ENCODE peak calls at places on chromosomes 6 and 20, in eight cellular contexts. S, F, E, Z, M, O, K and L are unnamed samples.

GRCh38 chr6:170405311-170405975 is 98.9 kb downstream of the FAM120B start:
- DNase-seq in Z (no peak), K (no peak), O (no peak), F (peak), E (no peak), S (no peak), M (no peak), L (peak)

GRCh38 chr6:41645007-41645618 is 6.8 kb downstream of the MDFI start:
- DNase-seq in K (no peak), M (peak), E (no peak), O (no peak), S (no peak), F (no peak), Z (no peak), L (no peak)

GRCh38 chr6:147941143-147941542 is 401.5 kb upstream of the SASH1 start:
- DNase-seq in E (no peak), O (no peak), F (no peak), M (no peak), Z (no peak), K (no peak), S (no peak), L (no peak)

GRCh38 chr6:37691904-37692806 is 5.5 kb downstream of the MDGA1 start:
- DNase-seq in E (peak), Z (peak), M (peak), S (peak), O (no peak), F (peak), K (peak), L (peak)

GRCh38 chr6:155078331-155078745 is 83.2 kb downstream of the TIAM2 start:
- DNase-seq in O (no peak), F (no peak), Z (peak), K (no peak), M (no peak), S (no peak), E (no peak), L (no peak)

GRCh38 chr6:132728616-132729015 is 14.8 kb upstream of the VNN1 start:
- DNase-seq in S (no peak), M (no peak), Z (no peak), O (no peak), F (no peak), K (no peak), E (no peak), L (no peak)

GRCh38 chr6:13545885-13546284 is 28.5 kb upstream of the SIRT5 start:
- DNase-seq in K (no peak), M (no peak), O (no peak), E (no peak), Z (no peak), F (no peak), S (no peak), L (no peak)

GRCh38 chr6:102736941-102737368 is 1343.4 kb downstream of the GRIK2 start:
- DNase-seq in E (no peak), Z (no peak), O (no peak), F (peak), S (no peak), K (no peak), M (no peak), L (peak)

GRCh38 chr6:56932891-56933473 is 21.9 kb upstream of the BEND6 start:
- DNase-seq in O (no peak), M (no peak), Z (no peak), F (no peak), E (no peak), S (no peak), K (no peak), L (no peak)

GRCh38 chr6:152605901-152606390 is 31.2 kb downstream of the SYNE1 start:
- DNase-seq in M (no peak), Z (no peak), F (peak), K (no peak), E (no peak), S (no peak), O (no peak), L (no peak)

GRCh38 chr6:62286470-62286843 is 432 bp upstream of the KHDRBS2 start:
- DNase-seq in Z (no peak), S (no peak), M (no peak), K (no peak), E (no peak), F (no peak), O (no peak), L (no peak)

GRCh38 chr6:168535711-168536110 is 94.7 kb downstream of the SMOC2 start:
- DNase-seq in O (no peak), S (no peak), F (no peak), K (no peak), E (no peak), M (no peak), Z (no peak), L (no peak)

GRCh38 chr20:53827996-53828672 is 234.5 kb upstream of the ZNF217 start:
- DNase-seq in E (no peak), F (peak), O (no peak), S (peak), M (no peak), Z (no peak), K (no peak), L (no peak)

GRCh38 chr6:52529311-52529710 is 47.5 kb downstream of the TRAM2 start:
- DNase-seq in Z (no peak), K (no peak), M (no peak), S (no peak), O (no peak), E (no peak), F (no peak), L (no peak)

GRCh38 chr20:62888406-62888805 is 26.8 kb upstream of the TCFL5 start:
- DNase-seq in O (no peak), E (no peak), Z (no peak), F (no peak), S (no peak), K (no peak), M (no peak), L (no peak)

GRCh38 chr20:58890454-58891075 is 38.0 kb downstream of the GNAS start:
- DNase-seq in E (peak), F (peak), M (peak), K (no peak), Z (peak), S (no peak), O (peak), L (peak)

GRCh38 chr6:170489836-170490235 is 63.3 kb downstream of the PSMB1 start:
- DNase-seq in Z (no peak), S (no peak), F (no peak), K (no peak), E (no peak), M (no peak), O (no peak), L (no peak)

GRCh38 chr6:157550114-157550989 is 169.4 kb downstream of the ZDHHC14 start:
- DNase-seq in M (no peak), E (no peak), F (no peak), Z (no peak), S (no peak), O (no peak), K (no peak), L (no peak)

GRCh38 chr6:42960243-42961019 is at the start of gene GNMT:
- DNase-seq in E (peak), K (no peak), F (no peak), O (peak), S (no peak), M (peak), Z (peak), L (no peak)

GRCh38 chr6:14706378-14706929 is 539.4 kb upstream of the JARID2 start:
- DNase-seq in O (no peak), K (peak), F (peak), Z (peak), E (no peak), S (peak), M (peak), L (peak)

GRCh38 chr6:95867205-95867604 is 148.6 kb upstream of the FUT9 start:
- DNase-seq in Z (no peak), F (no peak), M (no peak), S (no peak), E (no peak), K (no peak), O (no peak), L (no peak)

GRCh38 chr6:95866732-95867131 is 149.0 kb upstream of the FUT9 start:
- DNase-seq in E (peak), F (no peak), S (peak), M (peak), O (no peak), K (no peak), Z (no peak), L (no peak)

GRCh38 chr6:95865857-95866256 is 149.9 kb upstream of the FUT9 start:
- DNase-seq in F (no peak), K (no peak), M (no peak), Z (no peak), S (no peak), O (no peak), E (no peak), L (no peak)
- TF ChIP-seq POLR2A in F (no peak), K (no peak), M (no peak), Z (no peak), S (no peak), O (no peak), E (no peak), L (no peak)

DNA sequence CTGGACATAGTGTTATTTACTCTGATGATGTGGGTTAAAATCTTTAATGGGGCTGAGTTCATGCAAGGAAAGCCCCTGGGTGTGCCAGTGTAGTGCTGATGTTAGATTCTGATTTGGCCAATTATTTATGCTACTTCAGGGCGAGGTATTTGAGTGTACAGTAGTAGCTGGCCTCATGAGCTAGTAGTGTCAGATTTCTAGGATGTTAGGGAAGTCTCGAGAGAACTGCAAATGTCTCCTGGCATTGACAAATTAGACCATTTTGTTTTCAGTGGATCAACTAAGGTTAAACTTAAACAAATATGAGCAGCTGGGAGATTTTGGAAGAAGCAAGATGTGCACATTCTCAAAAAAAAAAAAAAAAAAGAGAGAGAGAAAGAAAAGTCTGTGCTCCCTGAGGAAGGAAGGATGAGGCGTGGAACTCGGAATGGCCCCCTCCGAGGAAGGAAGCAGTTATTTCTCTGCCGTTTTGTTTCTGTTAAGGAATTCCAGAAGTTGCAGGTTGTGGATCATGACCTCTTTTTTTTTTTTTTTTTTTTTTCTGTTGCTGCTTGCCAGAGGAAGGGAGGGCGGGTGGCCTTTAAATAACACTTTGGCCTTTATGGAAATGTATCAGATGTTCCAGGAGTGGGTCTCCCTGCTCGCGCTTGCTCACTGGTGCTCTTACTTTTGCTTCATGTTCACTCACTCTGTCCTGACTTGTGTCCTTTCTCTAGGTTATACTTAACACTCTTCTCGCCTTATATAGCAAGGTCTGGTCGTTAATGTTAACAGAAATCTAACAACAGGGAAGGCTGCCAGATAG is 124.5 kb downstream of the TCP11 start:
- DNase-seq in E (peak), M (peak), F (peak), Z (peak), O (no peak), K (no peak), S (no peak), L (no peak)
- TF ChIP-seq POLR2A in E (no peak), M (no peak), F (no peak), Z (no peak), O (no peak), K (no peak), S (no peak), L (no peak)

GRCh38 chr20:32473231-32474008 is 111.7 kb downstream of the NOL4L start:
- DNase-seq in E (no peak), O (no peak), K (peak), M (no peak), F (no peak), S (no peak), Z (no peak), L (no peak)

GRCh38 chr20:32474009-32474716 is 111.0 kb downstream of the NOL4L start:
- DNase-seq in K (no peak), E (no peak), O (no peak), S (no peak), F (no peak), Z (peak), M (no peak), L (no peak)

GRCh38 chr20:32476684-32477593 is 108.2 kb downstream of the NOL4L start:
- DNase-seq in F (no peak), O (no peak), M (no peak), S (no peak), K (no peak), E (no peak), Z (no peak), L (no peak)

GRCh38 chr20:32474717-32474966 is 110.5 kb downstream of the NOL4L start:
- DNase-seq in S (no peak), E (no peak), Z (no peak), M (no peak), K (peak), O (no peak), F (no peak), L (no peak)

DNA sequence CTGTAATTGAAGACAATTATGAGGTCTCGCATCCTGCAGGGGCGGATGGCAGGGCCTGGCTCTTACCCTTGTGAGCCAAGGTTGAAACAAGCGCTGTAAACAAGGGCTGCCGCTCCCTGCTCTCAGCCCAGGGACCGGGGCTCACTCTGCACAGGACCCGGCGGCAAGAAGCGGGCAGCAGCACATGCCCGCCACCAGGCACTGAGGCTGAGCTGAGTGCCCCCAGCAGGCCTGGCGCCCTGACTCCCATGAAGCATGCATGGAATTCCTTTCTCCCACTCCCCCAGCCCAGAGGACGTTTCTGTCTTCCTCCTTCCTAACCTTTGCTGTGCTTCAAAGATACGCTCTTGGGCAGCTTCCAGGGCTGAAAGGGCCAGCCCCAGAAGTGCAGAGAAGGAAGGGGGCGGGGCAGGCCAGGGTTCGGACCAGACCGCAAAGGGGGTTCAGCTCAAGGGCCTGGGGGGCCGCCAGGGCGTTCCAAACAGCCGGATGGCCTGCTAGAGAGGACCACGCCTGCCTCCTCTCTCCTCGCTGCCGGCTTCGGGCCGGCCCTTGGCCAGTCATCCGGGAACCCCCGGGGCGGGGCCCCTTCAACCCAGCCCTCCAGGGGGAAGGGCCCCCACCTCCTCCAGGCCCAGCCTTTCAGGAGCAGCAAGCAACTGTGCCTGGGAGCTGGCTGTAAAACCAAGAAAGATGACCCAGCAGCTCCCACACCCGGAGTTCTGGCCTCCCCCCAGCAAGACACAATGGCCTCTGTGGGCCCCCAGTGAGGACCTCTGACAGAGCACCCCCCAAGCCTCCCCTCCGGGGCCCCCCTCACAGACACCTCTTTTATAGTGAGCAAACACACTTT is 109.9 kb downstream of the NOL4L start:
- DNase-seq in F (peak), S (no peak), E (peak), M (peak), Z (peak), K (peak), O (peak), L (peak)
- TF ChIP-seq POLR2A in F (no peak), S (no peak), E (no peak), M (no peak), Z (peak), K (peak), O (no peak), L (peak)

GRCh38 chr6:129490551-129491245 is 219.3 kb downstream of the ARHGAP18 start:
- DNase-seq in K (peak), F (peak), S (peak), M (no peak), Z (peak), O (peak), E (no peak), L (peak)
- TF ChIP-seq POLR2A in K (peak), F (peak), S (peak), M (no peak), Z (no peak), O (no peak), E (no peak), L (no peak)

DNA sequence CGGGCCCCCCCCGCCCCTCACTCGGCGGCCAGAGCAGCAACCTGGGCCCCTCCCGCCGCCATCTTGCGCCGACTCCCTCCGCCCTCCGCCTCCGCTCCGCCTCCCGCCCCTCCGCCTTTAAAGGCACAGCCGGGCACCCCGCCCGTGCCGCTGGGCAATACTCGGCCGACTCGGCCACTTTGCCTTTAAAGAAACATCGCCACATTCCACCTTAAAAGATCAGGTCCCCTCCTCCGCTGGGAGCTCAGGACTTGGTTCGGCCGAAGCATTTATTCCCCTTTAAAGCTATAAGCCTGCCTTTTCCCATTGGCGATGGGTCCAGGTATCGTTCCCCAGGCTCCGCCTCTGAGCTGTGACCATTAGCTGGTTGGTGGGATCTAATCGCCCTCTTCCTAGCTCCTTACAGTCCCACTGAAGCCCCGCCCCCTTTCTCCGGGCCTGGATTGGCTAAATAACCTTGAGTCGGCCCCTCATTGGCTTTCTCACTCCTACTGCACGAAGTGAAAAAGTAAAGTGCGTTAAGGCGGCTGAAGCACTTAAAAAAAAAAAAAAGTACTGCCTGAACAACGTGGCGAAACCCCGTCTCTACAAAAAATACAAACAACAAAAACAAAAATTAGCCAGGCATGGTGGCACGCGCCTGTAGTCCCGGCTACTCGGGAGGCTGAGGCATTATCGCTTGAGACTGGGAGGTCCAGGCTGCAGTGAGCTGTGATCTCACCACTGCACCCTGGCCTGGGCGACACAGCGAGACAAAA is at the start of gene ZBTB22:
- DNase-seq in Z (peak), E (peak), F (peak), S (peak), K (peak), O (peak), M (peak), L (peak)
- TF ChIP-seq POLR2A in Z (no peak), E (no peak), F (peak), S (no peak), K (peak), O (no peak), M (no peak), L (no peak)